ENCODE peak calls at places on chromosomes 7 and 10, in eight cellular contexts. T is AG09309, Y is prostate gland, S is NB4, I is spleen, N is IMR-90, F is AG04450, G is neural progenitor cell. J is an unnamed sample.

GRCh38 chr7:91503934-91504575 is 239.8 kb downstream of the FZD1 start:
- DNase-seq in T (no peak), Y (no peak), S (no peak), I (no peak), N (no peak), F (no peak), G (no peak), J (no peak)

GRCh38 chr10:84140036-84140379 is 699 bp downstream of the GHITM start:
- DNase-seq in T (no peak), Y (no peak), S (no peak), I (peak), N (peak), F (no peak), G (peak), J (no peak)

GRCh38 chr7:158525648-158526484 is 61.8 kb downstream of the PTPRN2 start:
- DNase-seq in T (no peak), Y (no peak), S (no peak), I (no peak), N (no peak), F (no peak), G (no peak), J (no peak)

GRCh38 chr10:48577158-48577557 is 27.7 kb downstream of the ARHGAP22 start:
- DNase-seq in T (no peak), Y (no peak), S (peak), I (no peak), N (no peak), F (no peak), G (no peak), J (no peak)

GRCh38 chr10:106557951-106558733 is 606.4 kb downstream of the SORCS1 start:
- DNase-seq in T (no peak), Y (no peak), S (no peak), I (no peak), N (peak), F (no peak), G (no peak), J (no peak)

GRCh38 chr7:74606101-74606908 is 51.2 kb upstream of the GTF2I start:
- DNase-seq in T (no peak), Y (peak), S (peak), I (peak), N (no peak), F (no peak), G (peak), J (no peak)

GRCh38 chr7:4633012-4633411 is 49.1 kb upstream of the FOXK1 start:
- DNase-seq in T (no peak), Y (no peak), S (peak), I (no peak), N (peak), F (no peak), G (no peak), J (no peak)

GRCh38 chr7:73718438-73718881 is 1.0 kb downstream of the STX1A start:
- DNase-seq in T (no peak), Y (no peak), S (no peak), I (no peak), N (no peak), F (no peak), G (no peak), J (no peak)

GRCh38 chr7:10571759-10572158 is 401.9 kb upstream of the PHF14 start:
- DNase-seq in T (no peak), Y (no peak), S (no peak), I (no peak), N (no peak), F (no peak), G (no peak), J (no peak)

GRCh38 chr7:79810945-79811344 is 323.7 kb upstream of the GNAI1 start:
- DNase-seq in T (no peak), Y (no peak), S (no peak), I (no peak), N (peak), F (no peak), G (no peak), J (no peak)

GRCh38 chr10:35005868-35006267 is 84.3 kb downstream of the CUL2 start:
- DNase-seq in T (peak), Y (no peak), S (peak), I (no peak), N (peak), F (peak), G (no peak), J (peak)

GRCh38 chr10:130050008-130050407 is 60.6 kb downstream of the C10orf143 start:
- DNase-seq in T (no peak), Y (no peak), S (no peak), I (no peak), N (no peak), F (no peak), G (no peak), J (no peak)

GRCh38 chr10:79403441-79404230 is 41.8 kb downstream of the ZCCHC24 start:
- DNase-seq in T (no peak), Y (no peak), S (peak), I (peak), N (no peak), F (no peak), G (peak), J (no peak)

GRCh38 chr7:25805027-25805687 is 346.8 kb upstream of the NFE2L3 start:
- DNase-seq in T (no peak), Y (peak), S (no peak), I (no peak), N (peak), F (no peak), G (no peak), J (no peak)

GRCh38 chr10:75605096-75605495 is 173.7 kb downstream of the LRMDA start:
- DNase-seq in T (no peak), Y (peak), S (no peak), I (no peak), N (no peak), F (no peak), G (no peak), J (no peak)

GRCh38 chr7:47635091-47636090 is 53.5 kb upstream of the TNS3 start:
- DNase-seq in T (no peak), Y (peak), S (no peak), I (no peak), N (no peak), F (no peak), G (peak), J (no peak)

GRCh38 chr7:87178320-87178719 is 26.1 kb downstream of the DMTF1 start:
- DNase-seq in T (no peak), Y (no peak), S (no peak), I (no peak), N (no peak), F (no peak), G (no peak), J (no peak)

GRCh38 chr7:24826662-24827020 is 69.4 kb upstream of the GSDME start:
- DNase-seq in T (no peak), Y (no peak), S (no peak), I (no peak), N (no peak), F (no peak), G (no peak), J (no peak)

GRCh38 chr7:29853072-29853471 is 46.8 kb downstream of the WIPF3 start:
- DNase-seq in T (no peak), Y (no peak), S (no peak), I (no peak), N (no peak), F (no peak), G (no peak), J (no peak)

GRCh38 chr10:51950371-51950995 is 251.1 kb upstream of the CSTF2T start:
- DNase-seq in T (no peak), Y (no peak), S (no peak), I (no peak), N (no peak), F (no peak), G (no peak), J (no peak)

GRCh38 chr7:37758467-37758866 is 74.9 kb downstream of the GPR141 start:
- DNase-seq in T (no peak), Y (no peak), S (no peak), I (no peak), N (no peak), F (no peak), G (no peak), J (no peak)

GRCh38 chr7:22841954-22842353 is 19.3 kb upstream of the TOMM7 start:
- DNase-seq in T (peak), Y (no peak), S (no peak), I (no peak), N (peak), F (no peak), G (peak), J (no peak)

DNA sequence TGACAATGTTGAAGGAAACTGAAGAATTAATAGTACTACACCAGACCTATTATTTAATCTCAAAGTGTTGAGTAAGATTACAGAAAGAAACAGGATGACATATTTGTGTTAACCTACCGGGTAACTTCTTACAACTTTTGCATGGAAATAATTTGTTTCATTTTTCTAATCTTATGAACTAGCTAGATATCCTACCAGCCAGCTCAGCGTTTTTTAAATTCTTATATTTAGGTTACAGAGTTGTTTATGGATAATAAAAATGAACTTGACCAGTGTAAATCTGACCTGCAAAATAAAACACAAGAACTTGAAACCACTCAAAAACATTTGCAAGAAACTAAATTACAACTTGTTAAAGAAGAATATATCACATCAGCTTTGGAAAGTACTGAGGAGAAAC is 37.0 kb downstream of the KIF11 start:
- DNase-seq in T (no peak), Y (no peak), S (no peak), I (no peak), N (no peak), F (no peak), G (no peak), J (no peak)
- H3K4me3 ChIP-seq in T (no peak), Y (no peak), S (no peak), I (no peak), N (no peak), F (no peak), G (no peak), J (no peak)

GRCh38 chr10:122503886-122504285 is 42.5 kb downstream of the HTRA1 start:
- DNase-seq in T (no peak), Y (no peak), S (no peak), I (no peak), N (no peak), F (no peak), G (no peak), J (no peak)
- TF ChIP-seq CTCF in T (no peak), Y (no peak), S (no peak), I (no peak), N (no peak), F (no peak), G (no peak), J (no peak)

GRCh38 chr7:135970682-135971365 is 6.3 kb downstream of the MTPN start:
- DNase-seq in T (no peak), Y (no peak), S (peak), I (no peak), N (no peak), F (no peak), G (no peak), J (no peak)
- H3K4me3 ChIP-seq in T (no peak), Y (no peak), S (peak), I (peak), N (no peak), F (no peak), G (no peak), J (no peak)

DNA sequence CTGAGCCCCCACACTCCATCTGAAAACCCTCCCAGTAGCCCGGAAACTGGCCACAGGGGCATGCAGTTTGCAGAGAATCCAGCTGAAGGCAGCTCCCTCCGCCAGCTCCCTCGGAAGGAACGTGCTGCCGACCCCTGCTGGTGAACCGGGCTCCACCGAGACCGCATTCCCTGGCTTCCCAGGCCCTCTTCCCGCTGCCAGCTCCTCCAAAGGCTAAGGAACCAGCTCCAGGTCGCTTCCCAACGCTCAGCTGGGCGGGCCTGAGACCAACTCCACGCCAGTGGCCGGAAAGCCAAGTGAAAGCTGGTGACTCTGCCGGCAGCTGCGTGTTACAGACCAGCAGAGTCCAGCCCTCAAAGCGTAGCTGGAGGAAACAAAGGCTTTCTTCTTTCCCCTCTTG is 35.8 kb downstream of the GPER1 start:
- DNase-seq in T (peak), Y (no peak), S (no peak), I (no peak), N (peak), F (peak), G (peak), J (peak)
- TF ChIP-seq CTCF in T (peak), Y (no peak), S (no peak), I (peak), N (peak), F (peak), G (peak), J (peak)

DNA sequence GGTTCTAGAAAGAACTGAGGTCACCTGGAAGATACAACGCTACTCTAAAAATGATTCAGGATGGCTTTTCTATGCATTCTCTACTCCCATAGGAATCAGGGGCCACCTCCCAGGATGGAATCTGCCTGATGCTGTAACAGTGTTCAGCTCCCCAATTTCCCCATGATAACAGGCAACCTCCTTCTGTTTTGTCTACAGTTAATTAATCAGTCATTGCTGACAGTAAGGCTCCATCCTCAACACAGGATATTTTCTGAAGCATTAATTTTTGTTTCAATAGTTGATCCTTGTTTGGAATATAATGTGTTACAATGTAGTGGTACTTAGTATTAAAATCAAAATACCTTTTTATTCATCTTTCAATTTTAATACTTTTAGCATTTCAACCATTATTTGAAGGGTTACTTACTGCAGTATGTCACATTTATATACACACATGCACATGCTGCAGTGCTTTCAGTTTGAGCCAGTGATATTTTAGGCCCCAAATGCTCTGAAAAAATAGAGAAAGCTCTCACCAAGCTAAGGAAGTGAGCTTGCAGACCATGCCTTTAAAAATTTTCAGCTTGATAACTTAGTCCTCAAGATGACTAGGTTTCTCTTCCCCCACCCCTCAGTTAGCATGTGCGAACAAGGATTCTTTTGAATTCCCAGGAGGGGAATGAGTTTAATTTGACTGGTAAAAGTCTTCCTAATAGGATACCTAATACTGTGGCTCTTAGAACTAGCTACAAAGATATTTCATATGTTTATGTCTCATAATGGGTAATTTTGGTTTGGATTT is 592 bp upstream of the PIK3CG start:
- DNase-seq in T (no peak), Y (no peak), S (peak), I (no peak), N (no peak), F (no peak), G (no peak), J (no peak)
- H3K4me3 ChIP-seq in T (no peak), Y (no peak), S (peak), I (peak), N (no peak), F (no peak), G (no peak), J (no peak)

GRCh38 chr10:88813200-88813599 is 10.7 kb downstream of the LIPM start:
- DNase-seq in T (no peak), Y (no peak), S (no peak), I (no peak), N (no peak), F (no peak), G (no peak), J (no peak)

GRCh38 chr10:88810196-88810961 is 7.8 kb downstream of the LIPM start:
- DNase-seq in T (peak), Y (peak), S (peak), I (no peak), N (peak), F (peak), G (peak), J (peak)
- TF ChIP-seq CTCF in T (peak), Y (no peak), S (peak), I (peak), N (peak), F (peak), G (peak), J (peak)